ENCODE peak calls at places on chromosomes 16 and 17, in seven cellular contexts. G is tibial nerve, T is RWPE1, I is ovary, M is left lung, N is left ventricle myocardium inferior, E is tibial artery. W is an unnamed sample.
A peak's percentile ranks its signal among the peaks of the same experiment; 100 is the strongest.

GRCh38 chr17:42536372-42537155 is 523 bp downstream of the NAGLU start:
- DNase-seq in N (peak; percentile 88), I (peak; percentile 90), E (peak; percentile 83), T (peak; percentile 85), G (peak; percentile 76), M (peak; percentile 91), W (no peak)

GRCh38 chr16:10752843-10753523 is 9.3 kb downstream of the NUBP1 start:
- DNase-seq in E (peak; percentile 86), G (peak; percentile 70), M (peak; percentile 73), I (no peak), T (no peak), N (peak; percentile 65), W (no peak)

GRCh38 chr17:60901806-60902205 is 224.2 kb downstream of the BCAS3 start:
- DNase-seq in N (no peak), G (no peak), T (peak; percentile 68), M (no peak), E (no peak), I (no peak), W (no peak)

GRCh38 chr17:68429881-68430280 is 27.4 kb downstream of the WIPI1 start:
- DNase-seq in G (no peak), E (no peak), I (no peak), N (no peak), M (no peak), T (no peak), W (no peak)

GRCh38 chr17:76569607-76570279 is 15.9 kb downstream of the ST6GALNAC2 start:
- DNase-seq in G (peak; percentile 67), I (no peak), T (no peak), E (no peak), M (no peak), N (peak; percentile 46), W (no peak)

GRCh38 chr16:27408602-27409031 is 6.6 kb downstream of the IL21R start:
- DNase-seq in N (no peak), T (peak; percentile 33), E (no peak), M (no peak), G (no peak), I (no peak), W (no peak)

GRCh38 chr16:81238296-81239011 is at the start of gene BCO1:
- DNase-seq in T (peak; percentile 49), I (peak; percentile 18), E (no peak), M (no peak), N (no peak), G (no peak), W (peak; percentile 48)

GRCh38 chr16:83781-84615 is 6.0 kb downstream of the MPG start:
- DNase-seq in N (no peak), I (no peak), M (no peak), T (no peak), E (no peak), G (no peak), W (no peak)

GRCh38 chr16:12437761-12438440 is 365.8 kb downstream of the CPPED1 start:
- DNase-seq in I (no peak), N (no peak), E (no peak), T (no peak), M (no peak), G (no peak), W (no peak)

GRCh38 chr17:75468311-75468754 is 11.9 kb downstream of the TMEM94 start:
- DNase-seq in E (no peak), M (no peak), I (no peak), T (no peak), G (no peak), N (no peak), W (no peak)

DNA sequence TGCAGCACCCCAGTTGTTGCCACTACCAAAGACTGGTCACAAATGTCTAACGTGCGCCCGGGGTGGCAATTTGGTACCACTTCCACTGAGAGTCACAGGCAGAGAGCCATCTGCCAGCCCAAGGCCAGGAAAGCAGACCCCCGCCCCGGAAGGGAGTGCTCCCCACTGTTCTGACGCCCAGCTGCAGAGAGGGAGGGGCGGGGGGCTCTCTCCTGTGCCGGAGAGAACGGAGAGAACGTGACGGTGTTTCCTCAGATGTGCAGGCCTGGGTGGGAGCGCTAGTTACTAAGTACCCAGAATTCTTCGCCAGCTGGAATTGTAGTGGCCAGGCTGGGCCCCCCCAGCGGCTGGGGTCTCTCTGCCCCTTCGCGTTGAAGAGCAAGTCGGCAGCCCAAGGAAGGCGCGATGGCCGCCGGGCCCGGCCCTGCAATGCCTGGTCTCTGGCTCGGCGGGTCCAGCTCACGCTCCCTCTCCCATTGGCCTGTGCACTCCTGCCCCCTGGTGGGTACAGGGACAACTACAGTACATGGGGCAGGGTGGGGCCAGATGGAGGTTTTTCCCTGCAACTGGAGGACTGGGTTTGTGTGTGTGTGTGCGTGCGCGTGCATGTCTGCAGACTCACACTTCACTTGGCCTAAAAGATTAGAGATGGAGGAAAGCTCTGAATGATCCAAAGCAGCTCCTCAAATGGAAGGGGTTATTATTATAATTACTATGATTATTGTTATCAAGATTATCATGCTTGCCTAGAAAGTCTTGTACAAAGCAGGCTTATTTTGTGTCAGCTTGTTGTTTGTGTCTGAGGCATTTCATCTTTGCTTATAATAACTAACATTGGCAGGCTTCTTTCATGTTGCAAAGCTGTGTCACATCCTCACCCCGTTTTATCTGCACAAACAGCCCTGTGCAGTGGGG is 107.1 kb downstream of the AMFR start:
- DNase-seq in G (peak; percentile 83), T (peak; percentile 92), E (peak; percentile 82), N (peak; percentile 81), M (peak; percentile 63), I (peak; percentile 78), W (peak; percentile 5)
- H3K27ac ChIP-seq in G (no peak overlapping the region), T (no peak overlapping the region), E (no peak overlapping the region), N (no peak overlapping the region), M (no peak overlapping the region), I (no peak overlapping the region), W (no peak overlapping the region)

GRCh38 chr17:81388091-81388611 is 7.1 kb upstream of the BAHCC1 start:
- DNase-seq in E (no peak), I (no peak), M (no peak), G (no peak), T (no peak), N (no peak), W (no peak)
- H3K27ac ChIP-seq in E (peak overlapping the region; percentile 91), I (peak overlapping the region; percentile 83), M (peak overlapping the region; percentile 92), G (peak overlapping the region; percentile 95), T (peak overlapping the region; percentile 94), N (peak overlapping the region; percentile 97), W (no peak overlapping the region)

DNA sequence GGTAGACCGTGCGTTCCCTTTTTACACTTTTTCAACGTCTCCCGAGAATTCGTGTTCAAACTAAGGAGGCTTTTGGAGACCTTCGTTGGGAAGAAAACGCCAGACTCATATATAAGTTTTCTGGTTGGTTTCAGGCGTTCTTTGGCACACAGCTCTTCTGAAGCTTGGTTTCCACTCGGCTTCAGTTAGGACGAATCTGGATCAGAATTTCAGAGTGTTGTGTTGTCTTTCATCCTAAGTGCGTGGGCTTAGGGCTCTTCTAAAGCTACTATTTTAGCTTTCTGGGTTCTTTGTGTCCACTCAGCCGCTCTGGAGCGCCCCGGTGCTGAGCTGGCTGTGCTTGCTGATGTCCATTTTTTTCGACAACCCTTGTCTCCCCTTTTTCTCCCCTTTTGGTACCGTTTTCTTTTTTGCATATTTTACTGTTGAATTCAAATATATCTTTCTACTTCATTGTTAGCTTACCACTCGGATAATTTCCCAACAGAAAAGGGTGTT is 1.1 kb downstream of the SRRM2 start:
- DNase-seq in M (no peak), E (no peak), N (no peak), T (no peak), I (no peak), G (no peak), W (no peak)
- H3K27ac ChIP-seq in M (peak overlapping the region; percentile 100), E (peak overlapping the region; percentile 89), N (peak overlapping the region; percentile 99), T (peak overlapping the region; percentile 99), I (peak overlapping the region; percentile 97), G (peak overlapping the region; percentile 99), W (peak overlapping the region; percentile 96)

GRCh38 chr16:85173077-85173980 is 61.1 kb upstream of the CIBAR2 start:
- DNase-seq in I (peak; percentile 82), N (no peak), E (no peak), T (peak; percentile 94), M (no peak), G (no peak), W (peak; percentile 80)

GRCh38 chr16:85171004-85171808 is 58.9 kb upstream of the CIBAR2 start:
- DNase-seq in N (no peak), M (no peak), I (no peak), G (no peak), T (no peak), E (no peak), W (no peak)

GRCh38 chr16:85171809-85172464 is 59.7 kb upstream of the CIBAR2 start:
- DNase-seq in G (no peak), E (no peak), N (no peak), I (no peak), T (no peak), M (no peak), W (no peak)

GRCh38 chr16:85173981-85174751 is 61.9 kb upstream of the CIBAR2 start:
- DNase-seq in T (peak; percentile 77), M (no peak), G (no peak), N (no peak), I (no peak), E (no peak), W (no peak)

DNA sequence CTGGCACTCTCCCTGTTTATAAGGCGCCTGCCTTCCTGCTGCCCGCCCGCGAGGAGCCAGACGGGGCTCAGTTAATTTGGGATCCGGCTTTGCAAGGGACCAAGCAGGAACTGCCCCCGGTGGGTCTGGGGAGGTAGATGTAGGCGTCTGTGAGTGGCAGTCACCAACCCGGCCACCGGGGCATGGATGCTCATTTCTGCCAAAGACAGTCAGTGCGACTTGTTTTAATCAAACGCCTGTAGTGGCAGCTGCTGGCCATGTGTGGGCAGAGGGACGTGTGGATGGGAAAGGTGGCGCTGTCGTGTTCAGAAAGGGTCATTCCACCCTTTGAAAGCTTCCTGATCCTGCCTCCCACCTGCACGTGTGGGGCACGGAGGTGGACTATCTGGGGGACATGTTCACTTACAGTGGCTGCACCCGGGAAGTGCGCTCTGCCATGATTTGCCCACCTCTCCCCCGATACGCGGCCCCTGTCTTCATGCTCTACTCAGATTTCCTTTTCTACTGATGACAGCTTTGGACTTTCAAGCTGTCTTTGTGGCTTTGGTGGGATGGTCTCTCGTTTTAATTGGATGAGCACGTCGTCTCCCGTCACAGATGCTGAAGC is 60.3 kb upstream of the CIBAR2 start:
- DNase-seq in M (no peak), G (no peak), N (no peak), I (no peak), T (no peak), E (no peak), W (no peak)
- H3K27ac ChIP-seq in M (peak overlapping the region; percentile 13), G (no peak overlapping the region), N (peak overlapping the region; percentile 48), I (peak overlapping the region; percentile 18), T (peak overlapping the region; percentile 68), E (no peak overlapping the region), W (peak overlapping the region; percentile 91)